ENCODE peak calls at places on chromosomes 11 and 22, in seven cellular contexts. A, T, Y, J, Z, K and C are unnamed samples.

GRCh38 chr11:42175203-42175602 is 715.8 kb upstream of the LRRC4C start:
- DNase-seq in K (no peak), Z (no peak), Y (no peak), A (no peak), J (no peak), T (no peak), C (no peak)

GRCh38 chr22:41702763-41703162 is 3.5 kb downstream of the MEI1 start:
- DNase-seq in T (no peak), A (no peak), Z (no peak), J (no peak), Y (no peak), K (no peak), C (no peak)

GRCh38 chr22:48800036-48800885 is 1027.4 kb downstream of the BRD1 start:
- DNase-seq in K (no peak), T (no peak), Y (no peak), Z (no peak), A (no peak), J (no peak), C (no peak)

GRCh38 chr11:18720086-18720810 is 5.7 kb downstream of the IGSF22 start:
- DNase-seq in T (no peak), Y (peak; percentile 29), K (no peak), J (no peak), A (no peak), Z (no peak), C (no peak)

GRCh38 chr11:109914038-109914437 is 179.2 kb upstream of the ZC3H12C start:
- DNase-seq in J (no peak), K (no peak), A (no peak), Y (no peak), T (no peak), Z (no peak), C (no peak)

GRCh38 chr11:44949160-44950035 is 1.3 kb downstream of the TP53I11 start:
- DNase-seq in J (peak; percentile 48), Y (peak; percentile 88), K (no peak), Z (no peak), T (peak; percentile 15), A (peak; percentile 83), C (no peak)

GRCh38 chr11:76787911-76788596 is 4.9 kb downstream of the TSKU start:
- DNase-seq in Y (no peak), K (peak; percentile 64), T (no peak), Z (no peak), J (peak; percentile 28), A (no peak), C (no peak)

GRCh38 chr22:43151251-43152000 is at the start of gene TSPO:
- DNase-seq in Y (peak; percentile 54), A (peak; percentile 60), Z (no peak), J (peak; percentile 75), T (peak; percentile 42), K (peak; percentile 79), C (peak; percentile 80)

GRCh38 chr22:38180841-38181452 is 683 bp downstream of the PLA2G6 start:
- DNase-seq in Y (no peak), T (peak; percentile 85), J (peak; percentile 77), K (peak; percentile 43), A (no peak), Z (no peak), C (no peak)

GRCh38 chr22:31556627-31557203 is 60.4 kb downstream of the SFI1 start:
- DNase-seq in K (no peak), J (no peak), A (no peak), Y (peak; percentile 43), T (peak; percentile 38), Z (no peak), C (no peak)

GRCh38 chr11:117296881-117297280 is 5.7 kb downstream of the BACE1-AS start:
- DNase-seq in Y (no peak), K (no peak), J (no peak), T (no peak), Z (no peak), A (no peak), C (no peak)

GRCh38 chr11:640021-640706 is 3.1 kb downstream of the DRD4 start:
- DNase-seq in Z (no peak), A (peak; percentile 54), K (no peak), J (no peak), T (no peak), Y (peak; percentile 46), C (no peak)

GRCh38 chr22:49081261-49081666 is 746.4 kb downstream of the BRD1 start:
- DNase-seq in J (no peak), A (no peak), Y (no peak), T (no peak), K (no peak), Z (no peak), C (no peak)

GRCh38 chr11:126332221-126332711 is 23.2 kb upstream of the ST3GAL4 start:
- DNase-seq in J (no peak), Z (peak; percentile 47), Y (no peak), A (no peak), T (no peak), K (peak; percentile 70), C (peak; percentile 86)

GRCh38 chr11:119011476-119011875 is 6.7 kb downstream of the RPS25 start:
- DNase-seq in Y (no peak), A (no peak), K (no peak), Z (no peak), J (no peak), T (no peak), C (no peak)

GRCh38 chr11:19076744-19077589 is 16.4 kb upstream of the MRGPRX2 start:
- DNase-seq in A (peak; percentile 71), T (peak; percentile 48), K (peak; percentile 17), Z (no peak), J (peak; percentile 35), Y (peak; percentile 65), C (no peak)

GRCh38 chr11:18371279-18371678 is 23.1 kb upstream of the LDHA start:
- DNase-seq in A (no peak), T (no peak), K (no peak), Z (no peak), Y (no peak), J (no peak), C (no peak)

GRCh38 chr11:46338636-46338987 is 8.7 kb upstream of the DGKZ start:
- DNase-seq in Y (no peak), K (no peak), A (no peak), J (no peak), Z (no peak), T (no peak), C (no peak)

GRCh38 chr22:35230839-35231584 is 26.3 kb upstream of the HMGXB4 start:
- DNase-seq in Z (no peak), T (peak; percentile 80), A (no peak), J (no peak), Y (no peak), K (no peak), C (no peak)

GRCh38 chr11:106197438-106197837 is 120.0 kb downstream of the AASDHPPT start:
- DNase-seq in A (no peak), Y (no peak), K (no peak), Z (no peak), T (no peak), J (no peak), C (no peak)

GRCh38 chr11:492416-493226 is 14.4 kb downstream of the RNH1 start:
- DNase-seq in Y (no peak), Z (no peak), A (no peak), K (no peak), T (no peak), J (no peak), C (no peak)

GRCh38 chr11:2426221-2426620 is 18.1 kb downstream of the TRPM5 start:
- DNase-seq in K (no peak), Z (no peak), J (no peak), T (no peak), A (no peak), Y (no peak), C (peak; percentile 24)

GRCh38 chr11:8722156-8722555 is 39.6 kb downstream of the RPL27A start:
- DNase-seq in J (no peak), K (peak; percentile 62), A (no peak), Z (no peak), Y (no peak), T (peak; percentile 21), C (no peak)

GRCh38 chr22:24011735-24012068 is 598 bp downstream of the CABIN1 start:
- DNase-seq in A (no peak), J (peak; percentile 32), K (no peak), Z (no peak), T (no peak), Y (no peak), C (no peak)

GRCh38 chr11:73597956-73598718 is at the start of gene FAM168A:
- DNase-seq in Z (peak; percentile 96), A (peak; percentile 96), J (peak; percentile 96), Y (peak; percentile 98), T (peak; percentile 98), K (peak; percentile 95), C (peak; percentile 98)
- TF ChIP-seq CTCF in Z (no peak), A (peak; percentile 40), J (no peak), Y (peak; percentile 42), T (peak; percentile 3), K (peak; percentile 30), C (peak; percentile 20)

GRCh38 chr11:134939905-134940304 is 527.9 kb upstream of the B3GAT1 start:
- DNase-seq in Z (no peak), Y (peak; percentile 42), A (no peak), T (no peak), K (no peak), J (no peak), C (peak; percentile 35)
- TF ChIP-seq CTCF in Z (peak; percentile 23), Y (peak; percentile 31), A (peak; percentile 39), T (no peak), K (no peak), J (no peak), C (peak; percentile 34)

GRCh38 chr22:46106279-46107022 is 43.9 kb upstream of the PPARA start:
- DNase-seq in J (no peak), Y (no peak), T (no peak), A (no peak), K (peak; percentile 60), Z (no peak), C (no peak)

GRCh38 chr22:46105494-46106278 is 44.6 kb upstream of the PPARA start:
- DNase-seq in Y (no peak), K (peak; percentile 74), Z (no peak), J (peak; percentile 75), T (no peak), A (no peak), C (no peak)

GRCh38 chr22:46103664-46104063 is 46.7 kb upstream of the PPARA start:
- DNase-seq in Y (no peak), A (no peak), K (peak; percentile 67), J (no peak), T (no peak), Z (no peak), C (no peak)

GRCh38 chr22:46104170-46104880 is 46.0 kb upstream of the PPARA start:
- DNase-seq in A (no peak), K (peak; percentile 95), J (peak; percentile 90), T (no peak), Y (no peak), Z (no peak), C (no peak)

DNA sequence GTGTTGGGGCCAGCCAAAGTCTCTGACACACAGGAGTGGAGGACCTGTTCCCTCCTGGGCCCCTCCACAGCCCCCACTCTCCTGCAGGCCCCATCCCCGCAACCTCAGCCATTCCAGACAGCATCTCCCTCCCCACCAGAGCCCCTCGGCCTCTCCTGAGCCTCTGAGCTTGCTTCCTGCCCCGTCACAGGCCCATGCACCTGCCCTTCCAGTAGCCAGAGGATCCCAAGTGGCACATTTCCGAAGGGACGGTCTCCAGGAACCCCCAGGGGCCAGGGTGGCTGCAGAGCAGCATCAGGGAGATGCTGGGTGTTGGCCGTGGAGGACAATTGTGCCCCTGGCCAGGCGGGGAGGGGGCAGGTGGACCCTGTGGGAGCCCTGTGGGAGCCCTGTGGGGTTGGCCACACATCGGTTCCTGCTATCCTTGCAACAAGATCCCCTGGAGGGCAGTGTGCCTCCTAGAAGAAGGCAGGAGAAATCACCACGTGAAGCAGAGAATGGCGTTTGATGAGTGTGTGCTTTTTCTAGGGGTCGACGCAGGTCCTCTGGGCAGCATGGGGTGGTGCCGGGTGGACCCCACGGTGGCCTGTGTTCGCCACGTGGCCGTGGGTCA is 45.3 kb upstream of the PPARA start:
- DNase-seq in T (no peak), A (no peak), J (no peak), K (peak; percentile 57), Z (no peak), Y (no peak), C (no peak)
- TF ChIP-seq CTCF in T (no peak), A (no peak), J (no peak), K (no peak), Z (no peak), Y (no peak), C (no peak)

GRCh38 chr11:21511835-21512440 is 680.9 kb upstream of the ANO5 start:
- DNase-seq in T (peak; percentile 64), Y (peak; percentile 87), K (no peak), J (peak; percentile 43), A (peak; percentile 84), Z (no peak), C (peak; percentile 7)
- TF ChIP-seq CTCF in T (peak; percentile 63), Y (peak; percentile 90), K (no peak), J (peak; percentile 15), A (peak; percentile 87), Z (peak; percentile 35), C (peak; percentile 29)